ENCODE peak calls at places on chromosomes 13 and 19, in seven cellular contexts. Y is activated CD8-positive, alpha-beta T cell treated with anti-CD3 and anti-CD28 coated beads, Interleukin-2, amount 10 ng/mL, durations not matched to agents 7 days and 5 days; E is nephron progenitor cell; D is body of pancreas; W is activated naive CD8-positive, alpha-beta T cell treated with anti-CD3 and anti-CD28 coated beads for 36 hours; M is fibroblast of mammary gland; B is central memory CD4-positive, alpha-beta T cell. Z is an unnamed sample.

GRCh38 chr19:50657672-50658437 is 8.6 kb downstream of the C19orf81 start:
- DNase-seq in Y (peak; percentile 89), E (peak; percentile 100), D (peak; percentile 96), W (peak; percentile 95), M (peak; percentile 94), B (peak; percentile 51), Z (peak; percentile 88)

GRCh38 chr19:51323481-51323891 is 12.0 kb downstream of the IGLON5 start:
- DNase-seq in Y (no peak), E (no peak), D (no peak), W (no peak), M (no peak), B (no peak), Z (no peak)

GRCh38 chr13:77360032-77360431 is 33.1 kb upstream of the MYCBP2 start:
- DNase-seq in Y (no peak), E (no peak), D (no peak), W (no peak), M (no peak), B (no peak), Z (no peak)

GRCh38 chr13:60009300-60010248 is 154.2 kb downstream of the DIAPH3 start:
- DNase-seq in Y (no peak), E (no peak), D (no peak), W (no peak), M (no peak), B (no peak), Z (no peak)

GRCh38 chr13:113159701-113160100 is 1.3 kb downstream of the PROZ start:
- DNase-seq in Y (no peak), E (no peak), D (no peak), W (no peak), M (no peak), B (no peak), Z (no peak)

GRCh38 chr13:25378528-25378927 is 6.8 kb downstream of the ATP8A2 start:
- DNase-seq in Y (no peak), E (no peak), D (no peak), W (no peak), M (no peak), B (no peak), Z (no peak)

GRCh38 chr19:39546599-39546998 is 6.6 kb upstream of the EID2 start:
- DNase-seq in Y (no peak), E (no peak), D (no peak), W (no peak), M (no peak), B (no peak), Z (no peak)

GRCh38 chr13:81247711-81248110 is 906.8 kb upstream of the SPRY2 start:
- DNase-seq in Y (no peak), E (no peak), D (no peak), W (no peak), M (no peak), B (no peak), Z (no peak)

GRCh38 chr13:89150362-89150761 is 1479.2 kb downstream of the SLITRK5 start:
- DNase-seq in Y (no peak), E (no peak), D (peak; percentile 13), W (no peak), M (no peak), B (no peak), Z (no peak)

GRCh38 chr13:110305949-110306339 is 1.0 kb downstream of the COL4A1 start:
- DNase-seq in Y (no peak), E (no peak), D (no peak), W (no peak), M (peak; percentile 42), B (no peak), Z (no peak)

GRCh38 chr19:35166100-35167063 is 11.8 kb downstream of the FXYD5 start:
- DNase-seq in Y (no peak), E (no peak), D (no peak), W (no peak), M (no peak), B (no peak), Z (no peak)

GRCh38 chr19:4539169-4539696 is 603 bp downstream of the LRG1 start:
- DNase-seq in Y (no peak), E (no peak), D (no peak), W (no peak), M (no peak), B (no peak), Z (no peak)

GRCh38 chr19:16045893-16046292 is 30.4 kb upstream of the TPM4 start:
- DNase-seq in Y (no peak), E (no peak), D (no peak), W (no peak), M (no peak), B (no peak), Z (no peak)

GRCh38 chr19:5093297-5093858 is 124.5 kb downstream of the KDM4B start:
- DNase-seq in Y (no peak), E (peak; percentile 31), D (peak; percentile 66), W (no peak), M (no peak), B (no peak), Z (no peak)

GRCh38 chr19:40279761-40280607 is 5.2 kb downstream of the AKT2 start:
- DNase-seq in Y (no peak), E (no peak), D (no peak), W (no peak), M (peak; percentile 21), B (no peak), Z (no peak)

GRCh38 chr13:105573134-105573533 is 962.3 kb downstream of the EFNB2 start:
- DNase-seq in Y (no peak), E (no peak), D (no peak), W (no peak), M (no peak), B (no peak), Z (no peak)

GRCh38 chr13:106063591-106064308 is 471.7 kb downstream of the EFNB2 start:
- DNase-seq in Y (no peak), E (no peak), D (no peak), W (no peak), M (peak; percentile 86), B (no peak), Z (no peak)

GRCh38 chr13:56515441-56515840 is 625.3 kb upstream of the PRR20A start:
- DNase-seq in Y (no peak), E (no peak), D (no peak), W (no peak), M (no peak), B (no peak), Z (no peak)

GRCh38 chr19:52665529-52665928 is 27.4 kb upstream of the ZNF83 start:
- DNase-seq in Y (no peak), E (no peak), D (no peak), W (no peak), M (peak; percentile 45), B (no peak), Z (no peak)

GRCh38 chr13:33953203-33953602 is 135.3 kb downstream of the RFC3 start:
- DNase-seq in Y (no peak), E (no peak), D (no peak), W (no peak), M (peak; percentile 79), B (no peak), Z (no peak)

GRCh38 chr13:22861958-22862466 is 318.8 kb upstream of the SGCG start:
- DNase-seq in Y (no peak), E (no peak), D (no peak), W (no peak), M (no peak), B (no peak), Z (no peak)

GRCh38 chr19:12726988-12727316 is 3.2 kb upstream of the TNPO2 start:
- DNase-seq in Y (no peak), E (no peak), D (no peak), W (no peak), M (no peak), B (no peak), Z (no peak)

GRCh38 chr13:25971499-25972145 is 80.2 kb downstream of the SHISA2 start:
- DNase-seq in Y (peak; percentile 55), E (no peak), D (no peak), W (no peak), M (no peak), B (peak; percentile 51), Z (no peak)

GRCh38 chr19:41149831-41150230 is 35.6 kb downstream of the CYP2F1 start:
- DNase-seq in Y (no peak), E (no peak), D (no peak), W (no peak), M (no peak), B (no peak), Z (no peak)

GRCh38 chr13:95296326-95296939 is 4.8 kb downstream of the ABCC4 start:
- DNase-seq in Y (peak; percentile 22), E (peak; percentile 47), D (peak; percentile 66), W (peak; percentile 6), M (no peak), B (no peak), Z (peak; percentile 81)

GRCh38 chr13:106033634-106034033 is 501.8 kb downstream of the EFNB2 start:
- DNase-seq in Y (no peak), E (no peak), D (no peak), W (no peak), M (peak; percentile 85), B (no peak), Z (no peak)

GRCh38 chr19:10395003-10395402 is 8.3 kb downstream of the CDC37 start:
- DNase-seq in Y (no peak), E (no peak), D (no peak), W (no peak), M (no peak), B (no peak), Z (no peak)

GRCh38 chr13:98879127-98879520 is 98.7 kb downstream of the DOCK9 start:
- DNase-seq in Y (no peak), E (no peak), D (no peak), W (no peak), M (no peak), B (no peak), Z (no peak)

GRCh38 chr19:7461841-7462629 is 26.8 kb downstream of the PEX11G start:
- DNase-seq in Y (no peak), E (no peak), D (no peak), W (no peak), M (no peak), B (no peak), Z (peak; percentile 63)

GRCh38 chr13:73411067-73411809 is 352.4 kb downstream of the KLF5 start:
- DNase-seq in Y (no peak), E (no peak), D (no peak), W (no peak), M (no peak), B (no peak), Z (no peak)

GRCh38 chr13:112702341-112702982 is 12.6 kb downstream of the ATP11A start:
- DNase-seq in Y (no peak), E (no peak), D (no peak), W (no peak), M (no peak), B (no peak), Z (no peak)

Z was measured in iPS-NIHi11.